ENCODE peak calls at places on chromosomes 16 and 17, in five cellular contexts. C is K562, E is GM12878, Y is H1, V is HepG2. W is an unnamed sample.

GRCh38 chr16:20897897-20898296 is 2.3 kb downstream of the DCUN1D3 start:
- DNase-seq in C (no peak), E (no peak), Y (no peak), V (no peak), W (no peak)

GRCh38 chr17:57338257-57338919 is 82.1 kb downstream of the MSI2 start:
- DNase-seq in C (no peak), E (peak), Y (no peak), V (no peak), W (no peak)

GRCh38 chr17:13160790-13161189 is 143.0 kb upstream of the ELAC2 start:
- DNase-seq in C (no peak), E (no peak), Y (no peak), V (no peak), W (no peak)

GRCh38 chr17:81551458-81552243 is 502 bp downstream of the FAAP100 start:
- DNase-seq in C (peak), E (no peak), Y (no peak), V (peak), W (no peak)

GRCh38 chr17:42233148-42233547 is 38.9 kb upstream of the GHDC start:
- DNase-seq in C (no peak), E (no peak), Y (no peak), V (no peak), W (no peak)

GRCh38 chr17:46741122-46741725 is 77.3 kb downstream of the WNT3 start:
- DNase-seq in C (no peak), E (no peak), Y (no peak), V (no peak), W (no peak)

GRCh38 chr17:55659661-55660060 is 63.0 kb downstream of the TMEM100 start:
- DNase-seq in C (no peak), E (no peak), Y (no peak), V (no peak), W (no peak)

GRCh38 chr16:67268136-67268579 is 11.2 kb upstream of the PLEKHG4 start:
- DNase-seq in C (peak), E (no peak), Y (no peak), V (peak), W (no peak)

GRCh38 chr16:27364493-27365141 is 37.4 kb upstream of the IL21R start:
- DNase-seq in C (no peak), E (no peak), Y (no peak), V (peak), W (no peak)

GRCh38 chr16:20614201-20615141 is 38.3 kb upstream of the ACSM2B start:
- DNase-seq in C (no peak), E (no peak), Y (no peak), V (no peak), W (no peak)

GRCh38 chr17:2911035-2911754 is 115.0 kb downstream of the RAP1GAP2 start:
- DNase-seq in C (no peak), E (no peak), Y (no peak), V (no peak), W (no peak)

GRCh38 chr17:70320642-70321345 is 151.5 kb downstream of the KCNJ2 start:
- DNase-seq in C (no peak), E (no peak), Y (no peak), V (no peak), W (no peak)

GRCh38 chr17:13590441-13590840 is 11.3 kb downstream of the HS3ST3A1 start:
- DNase-seq in C (no peak), E (no peak), Y (no peak), V (no peak), W (no peak)

GRCh38 chr17:42133461-42134041 is 10.9 kb downstream of the HSPB9 start:
- DNase-seq in C (no peak), E (no peak), Y (no peak), V (no peak), W (no peak)

DNA sequence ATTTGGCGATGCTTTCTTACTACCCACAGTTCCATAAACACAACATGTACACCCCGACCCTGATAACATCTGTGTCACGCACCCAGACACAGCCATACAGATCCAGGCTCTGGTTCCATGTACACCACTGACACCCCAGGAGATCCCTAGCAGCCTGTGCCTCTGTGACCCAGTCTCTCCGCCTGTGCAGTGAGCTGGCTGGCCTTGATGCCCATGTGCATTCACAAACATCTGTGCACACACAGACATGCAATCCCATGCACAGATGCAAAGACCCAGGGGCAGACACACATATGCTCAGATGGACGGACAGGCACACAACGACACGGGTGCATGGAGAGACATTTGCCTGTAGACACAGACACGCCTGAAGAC is 4.1 kb downstream of the CCDC102A start:
- DNase-seq in C (no peak), E (no peak), Y (no peak), V (no peak), W (peak)
- TF ChIP-seq ATF2 in C (no peak), E (no peak), Y (no peak), V (no peak), W (no peak)

GRCh38 chr16:57377080-57377841 is 5.0 kb downstream of the CX3CL1 start:
- DNase-seq in C (no peak), E (peak), Y (no peak), V (peak), W (no peak)
- TF ChIP-seq ATF2 in C (no peak), E (peak), Y (no peak), V (no peak), W (no peak)

GRCh38 chr17:75830168-75831031 is 13.8 kb downstream of the UNC13D start:
- DNase-seq in C (no peak), E (no peak), Y (peak), V (no peak), W (peak)
- TF ChIP-seq ATF2 in C (no peak), E (no peak), Y (no peak), V (peak), W (no peak)

GRCh38 chr16:81066700-81067099 is 10.3 kb downstream of the C16orf46 start:
- DNase-seq in C (no peak), E (no peak), Y (no peak), V (no peak), W (no peak)

GRCh38 chr16:81069063-81069462 is 8.0 kb downstream of the C16orf46 start:
- DNase-seq in C (no peak), E (no peak), Y (no peak), V (no peak), W (no peak)

GRCh38 chr16:81070979-81071378 is 6.1 kb downstream of the C16orf46 start:
- DNase-seq in C (no peak), E (no peak), Y (no peak), V (no peak), W (no peak)

GRCh38 chr16:81071816-81072215 is 5.2 kb downstream of the C16orf46 start:
- DNase-seq in C (peak), E (no peak), Y (no peak), V (peak), W (no peak)

GRCh38 chr16:81067166-81067565 is 9.9 kb downstream of the C16orf46 start:
- DNase-seq in C (no peak), E (no peak), Y (no peak), V (no peak), W (no peak)
- TF ChIP-seq ATF2 in C (no peak), E (no peak), Y (no peak), V (no peak), W (no peak)

GRCh38 chr16:23362460-23363317 is 60.6 kb downstream of the SCNN1B start:
- DNase-seq in C (no peak), E (no peak), Y (no peak), V (no peak), W (no peak)
- TF ChIP-seq ATF2 in C (no peak), E (no peak), Y (no peak), V (no peak), W (no peak)

DNA sequence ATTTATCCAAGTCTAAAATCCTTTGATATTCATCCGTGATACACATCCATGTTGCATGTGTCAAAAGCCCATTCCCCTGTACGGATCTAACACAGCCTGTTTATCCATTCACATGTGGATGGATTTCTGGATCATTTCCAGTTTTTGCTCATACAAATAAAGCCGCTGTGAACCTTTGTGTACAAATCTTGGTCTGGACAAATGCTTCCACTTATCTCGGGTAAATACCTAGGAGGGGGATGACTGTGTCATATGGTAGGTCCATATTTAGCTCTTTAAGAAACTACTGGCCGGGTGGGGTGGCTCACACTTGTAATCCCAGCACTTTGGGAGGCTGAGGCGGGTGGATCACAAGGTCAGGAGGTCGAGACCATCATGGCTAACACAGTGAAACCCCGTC is 6.3 kb upstream of the TBCD start:
- DNase-seq in C (no peak), E (no peak), Y (no peak), V (peak), W (no peak)
- TF ChIP-seq ATF2 in C (no peak), E (no peak), Y (no peak), V (no peak), W (no peak)

DNA sequence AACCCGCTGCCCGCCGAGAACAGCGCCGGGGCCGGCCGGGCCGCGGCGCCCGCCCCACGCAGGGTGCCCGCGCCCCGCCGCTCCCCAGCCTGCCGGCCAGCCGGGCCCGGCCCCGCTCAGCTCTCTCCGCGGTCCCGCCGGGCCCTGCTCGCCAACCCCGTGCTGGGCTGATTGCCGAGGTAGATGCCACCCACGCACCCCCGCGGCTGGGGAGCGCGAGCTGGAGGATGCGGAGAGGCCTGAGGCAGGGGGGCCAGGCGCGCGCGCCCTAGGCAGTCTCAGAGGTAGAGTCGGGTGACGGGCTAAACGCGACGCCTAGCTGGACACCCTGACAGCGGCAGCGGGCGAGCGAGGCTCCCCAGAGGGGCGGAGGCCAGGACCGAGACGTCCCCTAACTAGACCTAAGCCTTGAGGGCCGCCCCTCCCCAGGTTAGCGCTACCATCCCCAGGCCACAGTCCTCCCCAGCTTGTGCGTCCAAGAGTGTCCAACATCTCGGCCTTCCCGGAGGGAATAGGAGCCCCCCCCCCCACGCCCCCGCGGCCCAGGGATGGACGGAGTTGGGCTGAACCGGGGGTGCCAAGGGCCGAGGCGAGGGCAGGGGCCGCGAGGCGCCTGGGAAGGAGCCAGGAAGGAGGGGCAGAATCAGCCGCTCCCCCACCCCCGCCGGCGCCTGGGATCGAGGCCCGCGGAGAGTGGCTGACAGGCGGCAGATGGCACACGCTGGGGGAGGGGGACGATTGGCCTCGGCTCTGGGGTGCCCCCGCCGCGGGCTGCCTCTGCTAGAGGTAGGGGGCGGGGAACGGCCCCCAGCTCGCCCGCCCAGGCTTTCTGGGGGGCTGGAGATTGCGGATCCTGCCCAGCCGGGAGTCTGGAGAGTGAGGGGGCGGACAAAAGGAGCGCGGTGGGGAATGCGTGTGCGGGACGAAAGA is 2.6 kb upstream of the ZNF423 start:
- DNase-seq in C (no peak), E (no peak), Y (no peak), V (no peak), W (peak)
- TF ChIP-seq ATF2 in C (no peak), E (no peak), Y (no peak), V (no peak), W (no peak)

DNA sequence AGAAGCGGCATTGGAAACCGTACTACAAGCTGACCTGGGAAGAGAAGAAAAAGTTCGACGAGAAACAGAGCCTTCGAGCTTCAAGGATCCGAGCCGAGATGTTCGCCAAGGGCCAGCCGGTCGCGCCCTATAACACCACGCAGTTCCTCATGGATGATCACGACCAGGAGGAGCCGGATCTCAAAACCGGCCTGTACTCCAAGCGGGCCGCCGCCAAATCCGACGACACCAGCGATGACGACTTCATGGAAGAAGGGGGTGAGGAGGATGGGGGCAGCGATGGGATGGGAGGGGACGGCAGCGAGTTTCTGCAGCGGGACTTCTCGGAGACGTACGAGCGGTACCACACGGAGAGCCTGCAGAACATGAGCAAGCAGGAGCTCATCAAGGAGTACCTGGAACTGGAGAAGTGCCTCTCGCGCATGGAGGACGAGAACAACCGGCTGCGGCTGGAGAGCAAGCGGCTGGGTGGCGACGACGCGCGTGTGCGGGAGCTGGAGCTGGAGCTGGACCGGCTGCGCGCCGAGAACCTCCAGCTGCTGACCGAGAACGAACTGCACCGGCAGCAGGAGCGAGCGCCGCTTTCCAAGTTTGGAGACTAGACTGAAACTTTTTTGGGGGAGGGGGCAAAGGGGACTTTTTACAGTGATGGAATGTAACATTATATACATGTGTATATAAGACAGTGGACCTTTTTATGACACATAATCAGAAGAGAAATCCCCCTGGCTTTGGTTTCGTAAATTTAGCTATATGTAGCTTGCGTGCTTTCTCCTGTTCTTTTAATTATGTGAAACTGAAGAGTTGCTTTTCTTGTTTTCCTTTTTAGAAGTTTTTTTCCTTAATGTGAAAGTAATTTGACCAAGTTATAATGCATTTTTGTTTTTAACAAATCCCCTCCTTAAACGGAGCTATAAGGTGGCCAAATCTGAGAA is 1.7 kb downstream of the HEXIM1 start:
- DNase-seq in C (peak), E (no peak), Y (no peak), V (no peak), W (peak)
- TF ChIP-seq ATF2 in C (no peak), E (no peak), Y (no peak), V (peak), W (no peak)

W was measured in WTC11.